ENCODE peak calls at places on chromosomes 1 and 21, in seven cellular contexts. One of them, this sample, is unnamed.

GRCh38 chr1:215192306-215192705 is 109.8 kb downstream of the KCNK2 start:
- DNase-seq in A549: no peak
- DNase-seq in GF-D8: no peak
- DNase-seq in caudate nucleus: no peak
- DNase-seq in activated CD4-positive, alpha-beta T cell treated with anti-CD3 and anti-CD28 coated beads for 48 hours: no peak
- DNase-seq in GM04504: peak
- DNase-seq in tibial artery: no peak
- DNase-seq in this sample: no peak

GRCh38 chr1:200435200-200435780 is 25.5 kb upstream of the ZNF281 start:
- DNase-seq in A549: no peak
- DNase-seq in GF-D8: no peak
- DNase-seq in caudate nucleus: no peak
- DNase-seq in activated CD4-positive, alpha-beta T cell treated with anti-CD3 and anti-CD28 coated beads for 48 hours: no peak
- DNase-seq in GM04504: no peak
- DNase-seq in tibial artery: no peak
- DNase-seq in this sample: no peak

GRCh38 chr21:45818904-45819285 is 162.7 kb upstream of the COL6A1 start:
- DNase-seq in A549: peak
- DNase-seq in GF-D8: no peak
- DNase-seq in caudate nucleus: no peak
- DNase-seq in activated CD4-positive, alpha-beta T cell treated with anti-CD3 and anti-CD28 coated beads for 48 hours: peak
- DNase-seq in GM04504: peak
- DNase-seq in tibial artery: no peak
- DNase-seq in this sample: peak

GRCh38 chr1:169884616-169885015 is 9.1 kb downstream of the SCYL3 start:
- DNase-seq in A549: no peak
- DNase-seq in GF-D8: no peak
- DNase-seq in caudate nucleus: no peak
- DNase-seq in activated CD4-positive, alpha-beta T cell treated with anti-CD3 and anti-CD28 coated beads for 48 hours: no peak
- DNase-seq in GM04504: no peak
- DNase-seq in tibial artery: no peak
- DNase-seq in this sample: no peak

GRCh38 chr1:53618218-53619087 is 120.5 kb downstream of the GLIS1 start:
- DNase-seq in A549: no peak
- DNase-seq in GF-D8: no peak
- DNase-seq in caudate nucleus: no peak
- DNase-seq in activated CD4-positive, alpha-beta T cell treated with anti-CD3 and anti-CD28 coated beads for 48 hours: no peak
- DNase-seq in GM04504: no peak
- DNase-seq in tibial artery: no peak
- DNase-seq in this sample: no peak

GRCh38 chr1:196856053-196856452 is 31.8 kb upstream of the CFHR4 start:
- DNase-seq in A549: no peak
- DNase-seq in GF-D8: no peak
- DNase-seq in caudate nucleus: no peak
- DNase-seq in activated CD4-positive, alpha-beta T cell treated with anti-CD3 and anti-CD28 coated beads for 48 hours: no peak
- DNase-seq in GM04504: no peak
- DNase-seq in tibial artery: no peak
- DNase-seq in this sample: no peak

GRCh38 chr21:30676737-30677136 is 34.1 kb downstream of the KRTAP20-3 start:
- DNase-seq in A549: no peak
- DNase-seq in GF-D8: no peak
- DNase-seq in caudate nucleus: no peak
- DNase-seq in activated CD4-positive, alpha-beta T cell treated with anti-CD3 and anti-CD28 coated beads for 48 hours: no peak
- DNase-seq in GM04504: no peak
- DNase-seq in tibial artery: no peak
- DNase-seq in this sample: no peak

GRCh38 chr1:33388989-33389771 is 41.7 kb downstream of the PHC2 start:
- DNase-seq in A549: no peak
- DNase-seq in GF-D8: no peak
- DNase-seq in caudate nucleus: no peak
- DNase-seq in activated CD4-positive, alpha-beta T cell treated with anti-CD3 and anti-CD28 coated beads for 48 hours: no peak
- DNase-seq in GM04504: peak
- DNase-seq in tibial artery: no peak
- DNase-seq in this sample: no peak

GRCh38 chr1:67563684-67564083 is 121.3 kb upstream of the GADD45A start:
- DNase-seq in A549: no peak
- DNase-seq in GF-D8: no peak
- DNase-seq in caudate nucleus: no peak
- DNase-seq in activated CD4-positive, alpha-beta T cell treated with anti-CD3 and anti-CD28 coated beads for 48 hours: no peak
- DNase-seq in GM04504: no peak
- DNase-seq in tibial artery: no peak
- DNase-seq in this sample: no peak

GRCh38 chr1:32953495-32953894 is 11.1 kb downstream of the RNF19B start:
- DNase-seq in A549: peak
- DNase-seq in GF-D8: no peak
- DNase-seq in caudate nucleus: no peak
- DNase-seq in activated CD4-positive, alpha-beta T cell treated with anti-CD3 and anti-CD28 coated beads for 48 hours: no peak
- DNase-seq in GM04504: no peak
- DNase-seq in tibial artery: no peak
- DNase-seq in this sample: no peak

GRCh38 chr1:62271932-62272728 is 47.1 kb downstream of the KANK4 start:
- DNase-seq in A549: no peak
- DNase-seq in GF-D8: peak
- DNase-seq in caudate nucleus: no peak
- DNase-seq in activated CD4-positive, alpha-beta T cell treated with anti-CD3 and anti-CD28 coated beads for 48 hours: peak
- DNase-seq in GM04504: peak
- DNase-seq in tibial artery: no peak
- DNase-seq in this sample: no peak

GRCh38 chr1:223084466-223084865 is 58.6 kb downstream of the TLR5 start:
- DNase-seq in A549: no peak
- DNase-seq in GF-D8: no peak
- DNase-seq in caudate nucleus: no peak
- DNase-seq in activated CD4-positive, alpha-beta T cell treated with anti-CD3 and anti-CD28 coated beads for 48 hours: no peak
- DNase-seq in GM04504: no peak
- DNase-seq in tibial artery: no peak
- DNase-seq in this sample: no peak

GRCh38 chr1:211036701-211037494 is 97.0 kb downstream of the KCNH1 start:
- DNase-seq in A549: peak
- DNase-seq in GF-D8: no peak
- DNase-seq in caudate nucleus: no peak
- DNase-seq in activated CD4-positive, alpha-beta T cell treated with anti-CD3 and anti-CD28 coated beads for 48 hours: peak
- DNase-seq in GM04504: peak
- DNase-seq in tibial artery: no peak
- DNase-seq in this sample: no peak

GRCh38 chr1:226980565-226981385 is 40.7 kb downstream of the COQ8A start:
- DNase-seq in A549: no peak
- DNase-seq in GF-D8: no peak
- DNase-seq in caudate nucleus: no peak
- DNase-seq in activated CD4-positive, alpha-beta T cell treated with anti-CD3 and anti-CD28 coated beads for 48 hours: no peak
- DNase-seq in GM04504: no peak
- DNase-seq in tibial artery: no peak
- DNase-seq in this sample: no peak

GRCh38 chr1:88731475-88731874 is 47.4 kb downstream of the PKN2 start:
- DNase-seq in A549: peak
- DNase-seq in GF-D8: no peak
- DNase-seq in caudate nucleus: no peak
- DNase-seq in activated CD4-positive, alpha-beta T cell treated with anti-CD3 and anti-CD28 coated beads for 48 hours: no peak
- DNase-seq in GM04504: peak
- DNase-seq in tibial artery: no peak
- DNase-seq in this sample: no peak

GRCh38 chr1:172203902-172204301 is 216.6 kb upstream of the C1orf105 start:
- DNase-seq in A549: no peak
- DNase-seq in GF-D8: no peak
- DNase-seq in caudate nucleus: no peak
- DNase-seq in activated CD4-positive, alpha-beta T cell treated with anti-CD3 and anti-CD28 coated beads for 48 hours: no peak
- DNase-seq in GM04504: no peak
- DNase-seq in tibial artery: no peak
- DNase-seq in this sample: no peak